ENCODE peak calls at places on chromosomes 6 and 20, in four cellular contexts. X is GM04504; K is activated CD4-positive, CD25-positive, alpha-beta regulatory T cell; D is BJ. C is an unnamed sample.

GRCh38 chr6:34285571-34285970 is 36.8 kb upstream of the SMIM29 start:
- DNase-seq in K (no peak), D (no peak), X (no peak), C (no peak)

GRCh38 chr6:52495859-52496396 is 75.8 kb downstream of the EFHC1 start:
- DNase-seq in X (no peak), D (no peak), K (no peak), C (no peak)

GRCh38 chr6:48744948-48745347 is 634.0 kb upstream of the PTCHD4 start:
- DNase-seq in X (no peak), D (no peak), K (no peak), C (no peak)

GRCh38 chr6:115935361-115935760 is 125.3 kb downstream of the FRK start:
- DNase-seq in X (no peak), K (no peak), D (no peak), C (no peak)

GRCh38 chr20:37925265-37926165 is 22.6 kb downstream of the VSTM2L start:
- DNase-seq in D (no peak), K (no peak), X (no peak), C (no peak)

GRCh38 chr20:47350181-47350550 is 6.3 kb downstream of the ZMYND8 start:
- DNase-seq in X (no peak), K (no peak), D (no peak), C (no peak)

GRCh38 chr6:145295746-145296145 is 439.6 kb downstream of the EPM2A start:
- DNase-seq in K (no peak), X (no peak), D (no peak), C (no peak)

GRCh38 chr20:33843854-33844253 is 32.7 kb downstream of the CHMP4B start:
- DNase-seq in K (no peak), X (no peak), D (no peak), C (no peak)

GRCh38 chr6:170420791-170421776 is 114.5 kb downstream of the FAM120B start:
- DNase-seq in K (no peak), X (no peak), D (no peak), C (no peak)

GRCh38 chr6:44057931-44058616 is 69.2 kb downstream of the MRPL14 start:
- DNase-seq in X (no peak), D (no peak), K (no peak), C (no peak)

GRCh38 chr20:50110141-50111047 is 2.6 kb downstream of the UBE2V1 start:
- DNase-seq in D (peak; percentile 33), X (no peak), K (no peak), C (no peak)

GRCh38 chr20:45366631-45367030 is 3.7 kb downstream of the SYS1 start:
- DNase-seq in K (no peak), X (no peak), D (no peak), C (no peak)

GRCh38 chr20:58470336-58470978 is 44.7 kb downstream of the APCDD1L start:
- DNase-seq in K (no peak), D (no peak), X (no peak), C (no peak)

GRCh38 chr6:123802351-123802696 is 1.3 kb upstream of the NKAIN2 start:
- DNase-seq in D (no peak), X (no peak), K (no peak), C (no peak)

GRCh38 chr6:47788498-47788884 is 6.7 kb downstream of the OPN5 start:
- DNase-seq in X (no peak), D (no peak), K (no peak), C (no peak)

GRCh38 chr6:11428895-11429294 is 108.7 kb upstream of the TMEM170B start:
- DNase-seq in X (no peak), D (peak; percentile 70), K (no peak), C (no peak)

GRCh38 chr6:2021713-2022125 is 223.7 kb downstream of the GMDS start:
- DNase-seq in K (no peak), D (peak; percentile 66), X (peak; percentile 91), C (no peak)

GRCh38 chr6:13217206-13217905 is 111.0 kb downstream of the TBC1D7 start:
- DNase-seq in K (no peak), X (no peak), D (no peak), C (no peak)

GRCh38 chr6:159328052-159328451 is 158.9 kb downstream of the FNDC1 start:
- DNase-seq in X (no peak), D (no peak), K (no peak), C (no peak)

GRCh38 chr6:35328108-35328723 is 14.1 kb upstream of the PPARD start:
- DNase-seq in K (no peak), X (no peak), D (no peak), C (no peak)